ENCODE peak calls at places on chromosomes 7 and 10, in five cellular contexts. F is HepG2, X is hepatocyte, S is HFFc6, D is mucosa of gallbladder. R is an unnamed sample.

GRCh38 chr10:110078317-110078716 is 70.5 kb downstream of the ADD3 start:
- DNase-seq in X (no peak), D (no peak), F (no peak), S (no peak), R (no peak)

GRCh38 chr10:126397640-126398382 is 9.5 kb upstream of the ADAM12 start:
- DNase-seq in F (no peak), D (no peak), X (no peak), S (peak), R (peak)

GRCh38 chr7:122298618-122299017 is 5.9 kb downstream of the FEZF1 start:
- DNase-seq in D (no peak), S (no peak), F (no peak), X (no peak), R (no peak)

GRCh38 chr7:17095001-17095574 is 203.4 kb upstream of the AHR start:
- DNase-seq in F (no peak), D (no peak), S (peak), X (no peak), R (peak)

GRCh38 chr7:28787116-28787515 is 171.0 kb downstream of the TRIL start:
- DNase-seq in F (no peak), S (no peak), D (no peak), X (no peak), R (no peak)

GRCh38 chr10:4825456-4825867 is 545 bp upstream of the AKR1E2 start:
- DNase-seq in F (no peak), D (no peak), S (no peak), X (no peak), R (no peak)

GRCh38 chr10:75355706-75356105 is 45.9 kb downstream of the ZNF503 start:
- DNase-seq in S (no peak), F (no peak), D (no peak), X (no peak), R (no peak)

GRCh38 chr10:70331486-70332268 is 47.9 kb upstream of the NPFFR1 start:
- DNase-seq in F (peak), S (peak), X (peak), D (peak), R (peak)

GRCh38 chr10:8043569-8044306 is 10.8 kb upstream of the GATA3 start:
- DNase-seq in D (no peak), F (no peak), X (peak), S (no peak), R (no peak)

GRCh38 chr10:114709966-114710365 is 51.9 kb upstream of the ABLIM1 start:
- DNase-seq in X (no peak), D (no peak), S (peak), F (no peak), R (peak)

GRCh38 chr10:79487296-79488194 is 24.8 kb upstream of the EIF5AL1 start:
- DNase-seq in D (no peak), X (peak), F (peak), S (peak), R (no peak)

GRCh38 chr10:117461766-117462423 is 80.7 kb upstream of the EMX2 start:
- DNase-seq in S (peak), X (peak), D (no peak), F (no peak), R (peak)

GRCh38 chr7:138350701-138351357 is 109.2 kb upstream of the TRIM24 start:
- DNase-seq in D (no peak), X (no peak), F (no peak), S (no peak), R (no peak)

GRCh38 chr7:108030536-108030935 is 27.6 kb upstream of the LAMB1 start:
- DNase-seq in X (no peak), D (no peak), S (peak), F (no peak), R (no peak)

GRCh38 chr7:34652784-34653183 is 5.2 kb upstream of the NPSR1 start:
- DNase-seq in D (peak), S (no peak), X (peak), F (peak), R (no peak)

GRCh38 chr10:6476989-6477388 is 103.1 kb downstream of the PRKCQ start:
- DNase-seq in S (no peak), X (no peak), F (no peak), D (no peak), R (no peak)

GRCh38 chr7:68295386-68295785 is 1298.8 kb downstream of the TYW1 start:
- DNase-seq in F (no peak), D (no peak), X (no peak), S (no peak), R (no peak)

GRCh38 chr7:25840209-25840792 is 311.7 kb upstream of the NFE2L3 start:
- DNase-seq in D (peak), S (no peak), F (no peak), X (no peak), R (no peak)

GRCh38 chr10:117470733-117471132 is 71.8 kb upstream of the EMX2 start:
- DNase-seq in X (no peak), F (no peak), D (no peak), S (no peak), R (no peak)

GRCh38 chr7:10156972-10157371 is 816.7 kb upstream of the PHF14 start:
- DNase-seq in X (no peak), F (no peak), D (no peak), S (no peak), R (no peak)

GRCh38 chr10:49587981-49588380 is 22.1 kb upstream of the SLC18A3 start:
- DNase-seq in F (no peak), X (no peak), D (no peak), S (no peak), R (no peak)

GRCh38 chr7:83161851-83162401 is 758 bp downstream of the PCLO start:
- DNase-seq in D (no peak), X (peak), F (no peak), S (no peak), R (no peak)

GRCh38 chr7:125661677-125662076 is 732.1 kb upstream of the POT1 start:
- DNase-seq in S (no peak), D (no peak), F (no peak), X (no peak), R (no peak)

R was measured in AG09309.